ENCODE peak calls at places on chromosomes 7 and 10, in eight cellular contexts. One of them, this sample, is unnamed.

GRCh38 chr7:26091933-26092332 is 60.1 kb upstream of the NFE2L3 start:
- DNase-seq in stomach: no peak
- DNase-seq in SJSA1: no peak
- DNase-seq in AG04450: no peak
- DNase-seq in esophagus muscularis mucosa: no peak
- DNase-seq in Panc1: no peak
- DNase-seq in ovary: no peak
- DNase-seq in lower lobe of right lung: no peak
- DNase-seq in this sample: no peak

GRCh38 chr10:56449770-56450169 is 88.7 kb upstream of the ZWINT start:
- DNase-seq in stomach: no peak
- DNase-seq in SJSA1: no peak
- DNase-seq in AG04450: no peak
- DNase-seq in esophagus muscularis mucosa: no peak
- DNase-seq in Panc1: no peak
- DNase-seq in ovary: no peak
- DNase-seq in lower lobe of right lung: no peak
- DNase-seq in this sample: no peak

GRCh38 chr10:110498982-110499795 is 1.5 kb downstream of the DUSP5 start:
- DNase-seq in stomach: peak
- DNase-seq in SJSA1: peak
- DNase-seq in AG04450: peak
- DNase-seq in esophagus muscularis mucosa: no peak
- DNase-seq in Panc1: no peak
- DNase-seq in ovary: no peak
- DNase-seq in lower lobe of right lung: no peak
- DNase-seq in this sample: peak

GRCh38 chr7:64625114-64626082 is 40.5 kb upstream of the ZNF107 start:
- DNase-seq in stomach: no peak
- DNase-seq in SJSA1: no peak
- DNase-seq in AG04450: no peak
- DNase-seq in esophagus muscularis mucosa: no peak
- DNase-seq in Panc1: no peak
- DNase-seq in ovary: no peak
- DNase-seq in lower lobe of right lung: no peak
- DNase-seq in this sample: no peak

GRCh38 chr10:480498-480927 is 209.0 kb downstream of the DIP2C start:
- DNase-seq in stomach: no peak
- DNase-seq in SJSA1: no peak
- DNase-seq in AG04450: no peak
- DNase-seq in esophagus muscularis mucosa: no peak
- DNase-seq in Panc1: no peak
- DNase-seq in ovary: no peak
- DNase-seq in lower lobe of right lung: no peak
- DNase-seq in this sample: no peak

GRCh38 chr10:86782691-86783418 is 26.4 kb downstream of the BMPR1A start:
- DNase-seq in stomach: no peak
- DNase-seq in SJSA1: no peak
- DNase-seq in AG04450: no peak
- DNase-seq in esophagus muscularis mucosa: no peak
- DNase-seq in Panc1: no peak
- DNase-seq in ovary: no peak
- DNase-seq in lower lobe of right lung: no peak
- DNase-seq in this sample: no peak

GRCh38 chr7:138475377-138475776 is 15.3 kb downstream of the TRIM24 start:
- DNase-seq in stomach: no peak
- DNase-seq in SJSA1: no peak
- DNase-seq in AG04450: no peak
- DNase-seq in esophagus muscularis mucosa: no peak
- DNase-seq in Panc1: no peak
- DNase-seq in ovary: no peak
- DNase-seq in lower lobe of right lung: no peak
- DNase-seq in this sample: no peak

GRCh38 chr7:44258423-44258760 is 57.6 kb downstream of the YKT6 start:
- DNase-seq in stomach: no peak
- DNase-seq in SJSA1: no peak
- DNase-seq in AG04450: no peak
- DNase-seq in esophagus muscularis mucosa: no peak
- DNase-seq in Panc1: no peak
- DNase-seq in ovary: no peak
- DNase-seq in lower lobe of right lung: no peak
- DNase-seq in this sample: no peak

GRCh38 chr7:130667593-130668257 is 823 bp downstream of the COPG2 start:
- DNase-seq in stomach: no peak
- DNase-seq in SJSA1: peak
- DNase-seq in AG04450: no peak
- DNase-seq in esophagus muscularis mucosa: peak
- DNase-seq in Panc1: no peak
- DNase-seq in ovary: no peak
- DNase-seq in lower lobe of right lung: no peak
- DNase-seq in this sample: peak

GRCh38 chr10:35898722-35899485 is 256.8 kb upstream of the FZD8 start:
- DNase-seq in stomach: no peak
- DNase-seq in SJSA1: no peak
- DNase-seq in AG04450: no peak
- DNase-seq in esophagus muscularis mucosa: peak
- DNase-seq in Panc1: no peak
- DNase-seq in ovary: no peak
- DNase-seq in lower lobe of right lung: no peak
- DNase-seq in this sample: no peak

GRCh38 chr7:132004528-132004927 is 448.1 kb upstream of the PODXL start:
- DNase-seq in stomach: no peak
- DNase-seq in SJSA1: no peak
- DNase-seq in AG04450: peak
- DNase-seq in esophagus muscularis mucosa: no peak
- DNase-seq in Panc1: no peak
- DNase-seq in ovary: peak
- DNase-seq in lower lobe of right lung: no peak
- DNase-seq in this sample: peak

GRCh38 chr10:72490951-72491350 is 134.9 kb downstream of the MICU1 start:
- DNase-seq in stomach: no peak
- DNase-seq in SJSA1: no peak
- DNase-seq in AG04450: peak
- DNase-seq in esophagus muscularis mucosa: no peak
- DNase-seq in Panc1: no peak
- DNase-seq in ovary: no peak
- DNase-seq in lower lobe of right lung: no peak
- DNase-seq in this sample: peak

GRCh38 chr10:6072215-6072941 is 10.2 kb upstream of the IL2RA start:
- DNase-seq in stomach: no peak
- DNase-seq in SJSA1: peak
- DNase-seq in AG04450: no peak
- DNase-seq in esophagus muscularis mucosa: no peak
- DNase-seq in Panc1: no peak
- DNase-seq in ovary: no peak
- DNase-seq in lower lobe of right lung: no peak
- DNase-seq in this sample: no peak

GRCh38 chr7:20136647-20137046 is 80.5 kb downstream of the MACC1 start:
- DNase-seq in stomach: no peak
- DNase-seq in SJSA1: no peak
- DNase-seq in AG04450: no peak
- DNase-seq in esophagus muscularis mucosa: no peak
- DNase-seq in Panc1: no peak
- DNase-seq in ovary: no peak
- DNase-seq in lower lobe of right lung: no peak
- DNase-seq in this sample: no peak

GRCh38 chr10:75957321-75957720 is 525.9 kb downstream of the LRMDA start:
- DNase-seq in stomach: no peak
- DNase-seq in SJSA1: no peak
- DNase-seq in AG04450: no peak
- DNase-seq in esophagus muscularis mucosa: no peak
- DNase-seq in Panc1: no peak
- DNase-seq in ovary: no peak
- DNase-seq in lower lobe of right lung: no peak
- DNase-seq in this sample: no peak

GRCh38 chr7:74429153-74429747 is 24.5 kb upstream of the GTF2IRD1 start:
- DNase-seq in stomach: no peak
- DNase-seq in SJSA1: no peak
- DNase-seq in AG04450: peak
- DNase-seq in esophagus muscularis mucosa: no peak
- DNase-seq in Panc1: no peak
- DNase-seq in ovary: no peak
- DNase-seq in lower lobe of right lung: no peak
- DNase-seq in this sample: peak

GRCh38 chr7:120775703-120776265 is 82.2 kb downstream of the TSPAN12 start:
- DNase-seq in stomach: no peak
- DNase-seq in SJSA1: no peak
- DNase-seq in AG04450: no peak
- DNase-seq in esophagus muscularis mucosa: no peak
- DNase-seq in Panc1: no peak
- DNase-seq in ovary: no peak
- DNase-seq in lower lobe of right lung: no peak
- DNase-seq in this sample: no peak

GRCh38 chr10:32957341-32958084 is 517 bp downstream of the ITGB1 start:
- DNase-seq in stomach: peak
- DNase-seq in SJSA1: peak
- DNase-seq in AG04450: no peak
- DNase-seq in esophagus muscularis mucosa: no peak
- DNase-seq in Panc1: no peak
- DNase-seq in ovary: peak
- DNase-seq in lower lobe of right lung: peak
- DNase-seq in this sample: peak

GRCh38 chr10:815338-816104 is 116.0 kb downstream of the LARP4B start:
- DNase-seq in stomach: no peak
- DNase-seq in SJSA1: no peak
- DNase-seq in AG04450: no peak
- DNase-seq in esophagus muscularis mucosa: peak
- DNase-seq in Panc1: no peak
- DNase-seq in ovary: no peak
- DNase-seq in lower lobe of right lung: no peak
- DNase-seq in this sample: no peak

GRCh38 chr10:21517983-21518628 is 7.4 kb downstream of the SKIDA1 start:
- DNase-seq in stomach: no peak
- DNase-seq in SJSA1: no peak
- DNase-seq in AG04450: no peak
- DNase-seq in esophagus muscularis mucosa: no peak
- DNase-seq in Panc1: no peak
- DNase-seq in ovary: no peak
- DNase-seq in lower lobe of right lung: no peak
- DNase-seq in this sample: peak

GRCh38 chr10:47348138-47348651 is at the start of gene RBP3:
- DNase-seq in stomach: no peak
- DNase-seq in SJSA1: no peak
- DNase-seq in AG04450: no peak
- DNase-seq in esophagus muscularis mucosa: no peak
- DNase-seq in Panc1: no peak
- DNase-seq in ovary: no peak
- DNase-seq in lower lobe of right lung: no peak
- DNase-seq in this sample: no peak

GRCh38 chr10:29666201-29666600 is 31.4 kb upstream of the SVIL start:
- DNase-seq in stomach: no peak
- DNase-seq in SJSA1: no peak
- DNase-seq in AG04450: no peak
- DNase-seq in esophagus muscularis mucosa: no peak
- DNase-seq in Panc1: no peak
- DNase-seq in ovary: no peak
- DNase-seq in lower lobe of right lung: no peak
- DNase-seq in this sample: no peak
- H3K27ac ChIP-seq in stomach: no peak
- H3K27ac ChIP-seq in SJSA1: no peak
- H3K27ac ChIP-seq in AG04450: no peak
- H3K27ac ChIP-seq in esophagus muscularis mucosa: peak
- H3K27ac ChIP-seq in Panc1: no peak
- H3K27ac ChIP-seq in ovary: no peak
- H3K27ac ChIP-seq in lower lobe of right lung: no peak
- H3K27ac ChIP-seq in this sample: no peak

DNA sequence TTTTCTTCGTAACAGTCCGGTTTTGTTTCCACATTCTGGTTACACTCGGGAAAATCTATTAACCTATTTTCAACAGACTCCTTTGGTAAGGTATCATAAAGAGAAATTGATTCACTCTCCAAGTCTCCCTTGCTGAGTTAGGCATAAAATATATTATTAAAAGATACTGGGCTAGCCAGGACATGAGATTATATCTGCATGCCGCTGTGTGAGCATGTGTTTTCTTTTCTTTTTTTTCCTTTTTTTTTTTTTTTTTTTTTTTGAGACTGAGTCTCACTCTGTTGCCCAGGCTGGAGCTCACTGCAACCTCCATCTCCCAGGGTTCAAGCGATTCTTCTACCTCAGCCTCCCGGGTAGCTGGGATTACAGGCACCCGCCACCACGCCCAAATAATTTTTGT is 23.0 kb upstream of the SFMBT2 start:
- DNase-seq in stomach: no peak
- DNase-seq in SJSA1: no peak
- DNase-seq in AG04450: no peak
- DNase-seq in esophagus muscularis mucosa: no peak
- DNase-seq in Panc1: no peak
- DNase-seq in ovary: no peak
- DNase-seq in lower lobe of right lung: no peak
- DNase-seq in this sample: no peak
- H3K4me3 ChIP-seq in stomach: no peak
- H3K4me3 ChIP-seq in SJSA1: no peak
- H3K4me3 ChIP-seq in AG04450: no peak
- H3K4me3 ChIP-seq in esophagus muscularis mucosa: peak
- H3K4me3 ChIP-seq in Panc1: no peak
- H3K4me3 ChIP-seq in ovary: no peak
- H3K4me3 ChIP-seq in lower lobe of right lung: no peak
- H3K4me3 ChIP-seq in this sample: no peak

GRCh38 chr10:80709879-80710278 is 172.2 kb downstream of the SH2D4B start:
- DNase-seq in stomach: no peak
- DNase-seq in SJSA1: no peak
- DNase-seq in AG04450: no peak
- DNase-seq in esophagus muscularis mucosa: no peak
- DNase-seq in Panc1: no peak
- DNase-seq in ovary: no peak
- DNase-seq in lower lobe of right lung: no peak
- DNase-seq in this sample: no peak
- H3K27ac ChIP-seq in stomach: no peak
- H3K27ac ChIP-seq in SJSA1: no peak
- H3K27ac ChIP-seq in AG04450: no peak
- H3K27ac ChIP-seq in esophagus muscularis mucosa: no peak
- H3K27ac ChIP-seq in Panc1: no peak
- H3K27ac ChIP-seq in ovary: no peak
- H3K27ac ChIP-seq in lower lobe of right lung: no peak
- H3K27ac ChIP-seq in this sample: no peak

DNA sequence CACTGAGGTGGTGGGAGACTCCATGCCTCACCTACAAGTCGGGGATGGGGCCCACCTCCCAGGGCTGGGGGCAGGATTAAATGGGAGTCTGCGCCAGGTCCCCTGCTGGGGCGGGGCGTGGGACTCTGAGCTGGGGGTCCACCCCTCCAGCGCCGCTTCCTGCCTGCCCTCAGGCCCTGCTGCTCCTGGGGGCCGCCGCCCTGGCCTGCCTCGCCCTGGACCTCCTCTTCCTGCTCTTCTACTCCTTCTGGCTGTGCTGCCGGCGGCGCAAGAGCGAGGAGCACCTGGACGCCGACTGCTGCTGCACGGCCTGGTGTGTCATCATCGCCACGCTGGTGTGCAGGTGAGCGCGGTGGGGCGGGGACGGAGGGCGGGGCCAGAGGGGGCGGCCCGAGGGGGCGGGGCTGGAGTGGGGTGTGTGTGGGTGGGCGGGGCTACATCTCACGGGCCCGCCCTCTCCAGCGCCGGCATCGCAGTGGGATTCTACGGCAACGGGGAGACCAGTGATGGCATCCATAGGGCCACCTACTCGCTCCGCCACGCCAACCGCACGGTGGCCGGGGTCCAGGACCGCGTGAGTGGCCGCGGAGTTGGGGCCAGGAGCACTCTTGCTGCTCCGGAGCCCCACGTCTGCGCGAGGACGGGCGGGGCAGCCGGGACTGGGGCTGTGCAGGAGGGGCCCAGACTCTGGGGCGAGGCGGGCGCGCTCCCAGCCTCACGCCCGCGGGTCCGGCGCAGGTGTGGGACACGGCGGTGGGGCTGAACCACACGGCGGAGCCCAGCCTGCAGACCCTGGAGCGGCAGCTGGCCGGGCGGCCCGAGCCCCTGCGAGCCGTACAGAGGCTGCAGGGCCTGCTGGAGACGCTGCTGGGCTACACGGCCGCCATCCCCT is 15.1 kb downstream of the TTYH3 start:
- DNase-seq in stomach: no peak
- DNase-seq in SJSA1: no peak
- DNase-seq in AG04450: no peak
- DNase-seq in esophagus muscularis mucosa: no peak
- DNase-seq in Panc1: no peak
- DNase-seq in ovary: no peak
- DNase-seq in lower lobe of right lung: no peak
- DNase-seq in this sample: no peak
- H3K4me3 ChIP-seq in stomach: no peak
- H3K4me3 ChIP-seq in SJSA1: no peak
- H3K4me3 ChIP-seq in AG04450: no peak
- H3K4me3 ChIP-seq in esophagus muscularis mucosa: no peak
- H3K4me3 ChIP-seq in Panc1: no peak
- H3K4me3 ChIP-seq in ovary: no peak
- H3K4me3 ChIP-seq in lower lobe of right lung: no peak
- H3K4me3 ChIP-seq in this sample: no peak

This sample was measured in cardiac muscle cell.